ENCODE peak calls at places on chromosomes 3 and 15, in four cellular contexts. O is AG09309, J is cardiac muscle cell, S is HCT116. A is an unnamed sample.

GRCh38 chr15:80578871-80579270 is 116.2 kb upstream of the ABHD17C start:
- DNase-seq in J (no peak), S (no peak), O (no peak), A (no peak)

GRCh38 chr15:82298520-82298919 is 35.9 kb downstream of the SAXO2 start:
- DNase-seq in O (no peak), J (no peak), S (no peak), A (no peak)

GRCh38 chr3:20141841-20142240 is 44.2 kb downstream of the SGO1 start:
- DNase-seq in J (peak; percentile 13), S (no peak), O (no peak), A (no peak)

GRCh38 chr15:20358066-20358780 is 183.4 kb downstream of the GOLGA6L6 start:
- DNase-seq in S (no peak), O (no peak), J (no peak), A (no peak)

GRCh38 chr3:157407769-157408168 is 28.9 kb upstream of the PTX3 start:
- DNase-seq in S (no peak), J (no peak), O (no peak), A (no peak)

GRCh38 chr3:120682095-120682681 is at the start of gene HGD:
- DNase-seq in S (no peak), O (no peak), J (no peak), A (no peak)

GRCh38 chr3:75171632-75172230 is 492.4 kb upstream of the FRG2C start:
- DNase-seq in J (no peak), S (no peak), O (peak; percentile 2), A (no peak)

GRCh38 chr3:126556637-126557414 is 1.9 kb downstream of the C3orf22 start:
- DNase-seq in O (no peak), S (no peak), J (no peak), A (no peak)

GRCh38 chr15:76333720-76334437 is 2.7 kb upstream of the ISL2 start:
- DNase-seq in S (no peak), O (no peak), J (peak; percentile 11), A (no peak)

GRCh38 chr3:180804871-180805430 is 107.5 kb upstream of the FXR1 start:
- DNase-seq in O (no peak), J (peak; percentile 83), S (peak; percentile 8), A (no peak)

GRCh38 chr3:143433787-143434378 is 314.3 kb downstream of the CHST2 start:
- DNase-seq in O (no peak), S (peak; percentile 8), J (no peak), A (no peak)

GRCh38 chr3:9247361-9248231 is 1.9 kb downstream of the SRGAP3 start:
- DNase-seq in S (no peak), J (no peak), O (no peak), A (no peak)

GRCh38 chr3:9248232-9249191 is 934 bp downstream of the SRGAP3 start:
- DNase-seq in S (no peak), O (no peak), J (no peak), A (no peak)

GRCh38 chr3:9251055-9251786 is 1.8 kb upstream of the SRGAP3 start:
- DNase-seq in S (no peak), O (no peak), J (no peak), A (no peak)

GRCh38 chr3:9250236-9250635 is 790 bp upstream of the SRGAP3 start:
- DNase-seq in J (no peak), S (no peak), O (no peak), A (no peak)

DNA sequence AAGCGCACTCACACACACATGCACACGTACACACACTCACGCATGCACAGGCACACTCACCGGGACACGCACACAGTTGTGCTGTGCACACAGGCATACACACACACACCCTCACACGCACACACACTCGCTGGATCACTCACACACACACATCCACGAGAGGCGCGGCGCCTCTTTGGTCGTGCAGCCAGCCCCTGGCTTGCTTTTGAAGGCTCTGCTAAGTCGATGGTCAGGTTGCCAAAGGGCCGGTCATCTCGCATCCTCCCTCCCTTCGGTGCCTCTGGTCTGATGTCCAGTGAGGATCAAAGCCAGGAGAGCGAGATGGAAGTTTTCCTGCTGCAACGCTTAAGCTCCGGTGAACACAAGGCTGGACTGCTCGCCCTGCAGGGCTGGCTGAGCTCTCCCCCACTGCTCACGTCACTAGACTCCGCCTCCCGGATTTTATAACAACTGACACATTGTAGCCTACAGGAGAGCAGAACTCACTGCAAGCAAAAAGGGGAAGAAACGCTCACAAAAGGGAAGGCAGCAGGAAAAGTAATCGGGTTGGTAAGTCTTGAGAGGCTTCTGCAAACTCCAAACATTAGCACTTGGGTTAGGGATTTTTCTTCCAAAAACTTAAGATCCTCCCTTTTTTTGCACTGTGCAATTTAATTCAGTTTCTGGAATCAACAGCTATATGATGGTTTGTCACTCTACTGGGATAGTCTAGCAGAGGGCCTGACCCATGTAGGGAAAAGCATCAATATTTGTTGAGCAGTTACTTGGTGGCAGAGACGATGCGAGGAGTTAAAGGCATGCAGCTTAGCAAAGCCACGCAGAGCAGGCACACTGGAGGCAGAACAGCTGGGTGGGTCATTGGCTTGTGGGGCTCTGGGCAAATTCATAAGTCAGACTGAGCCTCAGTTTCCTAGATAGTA is at the start of gene SRGAP3:
- DNase-seq in J (peak; percentile 91), O (peak; percentile 68), S (peak; percentile 82), A (peak; percentile 59)
- TF ChIP-seq CTCF in J (peak; percentile 41), O (peak; percentile 38), S (peak; percentile 20), A (no peak)

GRCh38 chr3:185308126-185308754 is 54.4 kb upstream of the EHHADH start:
- DNase-seq in S (peak; percentile 51), J (peak; percentile 56), O (peak; percentile 28), A (peak; percentile 51)
- TF ChIP-seq CTCF in S (peak; percentile 81), J (peak; percentile 89), O (peak; percentile 89), A (peak; percentile 79)

GRCh38 chr15:60444289-60444912 is 34.5 kb downstream of the ICE2 start:
- DNase-seq in O (peak; percentile 28), J (no peak), S (no peak), A (no peak)
- TF ChIP-seq CTCF in O (peak; percentile 63), J (peak; percentile 71), S (peak; percentile 47), A (peak; percentile 34)

GRCh38 chr3:148631124-148631903 is 66.4 kb upstream of the AGTR1 start:
- DNase-seq in J (peak; percentile 38), O (no peak), S (no peak), A (no peak)
- TF ChIP-seq CTCF in J (peak; percentile 16), O (peak; percentile 26), S (peak; percentile 12), A (peak; percentile 20)